ENCODE peak calls at places on chromosomes 2 and 18, in six cellular contexts. M is GM12892, T is K562, L is HepG2, Z is H1, U is GM12878. K is an unnamed sample.

GRCh38 chr2:184560603-184561002 is 37.7 kb upstream of the ZNF804A start:
- DNase-seq in L (no peak), M (no peak), U (no peak), Z (no peak), T (no peak), K (no peak)

GRCh38 chr18:23506393-23506792 is 3.1 kb downstream of the RMC1 start:
- DNase-seq in T (no peak), Z (no peak), U (no peak), M (no peak), L (no peak), K (no peak)

GRCh38 chr18:34153711-34154110 is 71.0 kb downstream of the NOL4 start:
- DNase-seq in L (peak), T (no peak), Z (no peak), U (peak), M (no peak), K (no peak)

GRCh38 chr2:184363213-184363612 is 235.1 kb upstream of the ZNF804A start:
- DNase-seq in L (peak), M (no peak), T (no peak), U (no peak), Z (no peak), K (no peak)

GRCh38 chr2:11553661-11554429 is 20.0 kb downstream of the GREB1 start:
- DNase-seq in L (no peak), T (no peak), M (no peak), U (no peak), Z (no peak), K (no peak)

GRCh38 chr2:109403841-109404201 is 209.9 kb downstream of the SEPTIN10 start:
- DNase-seq in Z (no peak), L (no peak), M (no peak), U (no peak), T (no peak), K (no peak)

GRCh38 chr2:65299246-65299645 is 71.6 kb downstream of the ACTR2 start:
- DNase-seq in M (no peak), U (no peak), Z (no peak), L (no peak), T (peak), K (no peak)

GRCh38 chr2:126275093-126275492 is 380.9 kb upstream of the GYPC start:
- DNase-seq in L (no peak), U (no peak), M (no peak), T (no peak), Z (no peak), K (no peak)

GRCh38 chr18:70289351-70290330 is 796 bp downstream of the SOCS6 start:
- DNase-seq in T (peak), M (peak), Z (no peak), L (no peak), U (no peak), K (peak)

GRCh38 chr2:112480540-112481049 is 1.4 kb upstream of the TTL start:
- DNase-seq in M (peak), T (peak), U (no peak), Z (no peak), L (peak), K (peak)

GRCh38 chr2:233829193-233830110 is 24.9 kb downstream of the HJURP start:
- DNase-seq in T (no peak), U (no peak), L (no peak), Z (no peak), M (no peak), K (no peak)

GRCh38 chr18:37235583-37235982 is 330.0 kb downstream of the CELF4 start:
- DNase-seq in Z (no peak), M (no peak), L (no peak), T (no peak), U (no peak), K (no peak)

GRCh38 chr2:65040414-65041261 is 15.6 kb upstream of the CEP68 start:
- DNase-seq in L (peak), U (no peak), Z (no peak), T (peak), M (peak), K (peak)

GRCh38 chr18:8893628-8894231 is 188.4 kb downstream of the MTCL1 start:
- DNase-seq in M (no peak), L (no peak), Z (no peak), T (no peak), U (no peak), K (no peak)

GRCh38 chr18:9905401-9905922 is 8.4 kb upstream of the VAPA start:
- DNase-seq in M (no peak), L (peak), Z (no peak), T (peak), U (no peak), K (no peak)

GRCh38 chr2:44126106-44126797 is 42.4 kb upstream of the PPM1B start:
- DNase-seq in Z (no peak), M (no peak), L (no peak), T (no peak), U (no peak), K (no peak)

GRCh38 chr2:128797533-128797932 is 478.9 kb upstream of the HS6ST1 start:
- DNase-seq in M (no peak), Z (no peak), T (no peak), L (no peak), U (no peak), K (no peak)

DNA sequence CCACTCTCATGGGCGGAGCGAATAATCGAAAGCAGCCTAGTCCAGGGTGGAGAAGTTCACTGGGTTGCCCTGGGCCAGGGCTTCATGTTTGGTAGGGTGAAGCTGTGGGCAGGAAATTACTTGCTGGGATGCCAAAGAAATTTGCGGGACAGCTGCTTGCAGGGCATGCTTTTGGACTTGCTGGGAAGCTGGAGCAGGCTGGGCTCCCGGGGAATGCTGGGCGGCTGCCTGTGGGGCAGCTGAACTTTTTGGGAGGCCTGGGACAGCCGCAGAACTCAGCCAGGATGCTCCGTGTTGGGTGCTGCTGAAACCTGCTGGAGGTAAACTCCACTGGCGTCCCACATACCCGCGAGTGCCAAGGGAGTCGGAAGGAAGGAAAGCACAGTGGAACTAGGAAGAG is 31.9 kb downstream of the ASB1 start:
- DNase-seq in T (no peak), U (no peak), L (no peak), Z (no peak), M (no peak), K (no peak)
- TF ChIP-seq POLR2A in T (no peak), U (no peak), L (no peak), Z (no peak), M (no peak), K (no peak)

DNA sequence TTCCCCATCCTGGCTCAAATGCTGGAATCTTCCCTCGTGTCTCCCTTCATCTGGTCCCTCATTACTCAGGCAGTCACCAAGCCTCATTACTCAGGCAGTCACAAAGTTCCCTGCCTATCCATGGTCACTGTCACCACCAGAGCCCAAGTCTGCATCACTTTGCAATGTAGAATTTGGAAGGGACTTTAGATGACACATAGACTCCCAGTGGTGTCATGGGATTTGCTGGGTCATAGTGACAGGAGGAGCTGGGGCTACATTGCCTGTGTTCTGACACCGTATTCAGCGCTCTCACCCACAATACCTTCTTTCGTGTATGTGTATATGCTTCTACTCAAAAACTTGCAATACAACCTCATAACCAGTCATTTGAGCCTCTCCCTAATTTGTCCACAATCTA is 2.1 kb upstream of the EMILIN1 start:
- DNase-seq in T (peak), U (no peak), M (no peak), Z (no peak), L (no peak), K (no peak)
- TF ChIP-seq TAF1 in T (no peak), U (no peak), M (no peak), Z (no peak), L (no peak), K (no peak)

GRCh38 chr18:61893971-61894750 is 1.4 kb upstream of the RNF152 start:
- DNase-seq in T (peak), M (peak), U (no peak), L (peak), Z (peak), K (peak)
- TF ChIP-seq POLR2A in T (no peak), M (no peak), U (no peak), L (no peak), Z (no peak), K (no peak)

GRCh38 chr18:79772108-79772864 is 25.5 kb upstream of the KCNG2 start:
- DNase-seq in Z (no peak), U (no peak), L (no peak), T (no peak), M (no peak), K (no peak)

GRCh38 chr18:79771446-79772107 is 26.2 kb upstream of the KCNG2 start:
- DNase-seq in L (no peak), Z (no peak), U (no peak), M (no peak), T (no peak), K (no peak)

GRCh38 chr18:79774111-79774510 is 23.6 kb upstream of the KCNG2 start:
- DNase-seq in U (no peak), T (no peak), Z (no peak), M (no peak), L (no peak), K (no peak)

GRCh38 chr18:79770826-79771225 is 26.9 kb upstream of the KCNG2 start:
- DNase-seq in M (no peak), L (no peak), U (no peak), T (no peak), Z (no peak), K (no peak)

GRCh38 chr18:79772865-79773696 is 24.7 kb upstream of the KCNG2 start:
- DNase-seq in Z (no peak), L (no peak), M (no peak), T (no peak), U (no peak), K (no peak)
- TF ChIP-seq TAF1 in Z (no peak), L (no peak), M (no peak), T (no peak), U (no peak), K (no peak)

GRCh38 chr2:178109813-178110212 is 2.4 kb upstream of the RBM45 start:
- DNase-seq in L (peak), Z (no peak), M (no peak), T (peak), U (no peak), K (peak)

GRCh38 chr2:178114462-178114861 is 2.2 kb downstream of the RBM45 start:
- DNase-seq in M (no peak), L (no peak), U (no peak), T (no peak), Z (no peak), K (no peak)

GRCh38 chr2:178111743-178112142 is 494 bp upstream of the RBM45 start:
- DNase-seq in L (no peak), M (no peak), U (no peak), T (no peak), Z (no peak), K (no peak)

GRCh38 chr2:178110681-178111080 is 1.6 kb upstream of the RBM45 start:
- DNase-seq in M (no peak), T (no peak), Z (no peak), L (no peak), U (no peak), K (no peak)

DNA sequence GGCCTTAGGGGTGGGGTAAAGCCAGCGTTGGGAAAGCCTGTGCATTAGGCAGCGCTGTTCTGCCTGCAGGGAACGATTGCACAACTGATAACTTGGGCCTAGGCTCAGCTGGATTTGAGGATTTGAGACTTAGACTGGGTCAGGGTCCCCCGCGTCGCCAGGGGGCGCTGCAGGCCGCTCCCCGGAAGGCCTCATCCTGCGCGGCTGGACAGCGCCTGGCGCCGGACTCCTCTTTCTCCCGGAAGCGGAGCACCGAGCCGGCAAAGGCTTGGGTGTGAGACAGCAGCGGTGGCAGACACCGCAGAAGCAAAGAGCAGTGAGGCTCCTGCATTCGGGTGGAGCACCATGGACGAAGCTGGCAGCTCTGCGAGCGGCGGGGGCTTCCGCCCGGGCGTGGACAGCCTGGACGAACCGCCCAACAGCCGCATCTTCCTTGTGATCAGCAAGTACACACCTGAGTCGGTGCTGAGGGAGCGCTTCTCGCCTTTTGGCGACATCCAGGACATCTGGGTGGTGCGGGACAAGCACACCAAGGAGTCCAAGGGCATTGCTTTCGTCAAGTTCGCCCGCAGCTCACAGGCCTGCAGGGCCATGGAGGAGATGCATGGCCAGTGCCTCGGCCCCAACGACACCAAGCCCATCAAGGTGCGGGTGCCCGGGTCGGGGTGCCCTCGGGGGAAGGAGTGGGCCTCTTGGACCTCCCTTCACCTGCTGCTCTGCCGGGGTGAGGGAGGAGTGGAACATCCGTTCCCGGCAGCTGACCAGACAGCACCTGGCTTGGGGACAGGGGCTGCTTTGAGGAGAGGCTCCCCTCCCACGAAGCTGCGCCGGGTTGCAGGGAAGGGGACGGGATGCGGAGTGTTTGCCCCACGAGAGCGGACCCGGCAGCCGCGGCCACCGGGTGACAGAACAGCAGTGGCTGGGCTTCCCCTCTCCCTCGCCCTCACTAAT is at the start of gene RBM45:
- DNase-seq in L (peak), U (peak), M (peak), T (peak), Z (peak), K (peak)
- TF ChIP-seq POLR2A in L (peak), U (peak), M (peak), T (peak), Z (peak), K (peak)

DNA sequence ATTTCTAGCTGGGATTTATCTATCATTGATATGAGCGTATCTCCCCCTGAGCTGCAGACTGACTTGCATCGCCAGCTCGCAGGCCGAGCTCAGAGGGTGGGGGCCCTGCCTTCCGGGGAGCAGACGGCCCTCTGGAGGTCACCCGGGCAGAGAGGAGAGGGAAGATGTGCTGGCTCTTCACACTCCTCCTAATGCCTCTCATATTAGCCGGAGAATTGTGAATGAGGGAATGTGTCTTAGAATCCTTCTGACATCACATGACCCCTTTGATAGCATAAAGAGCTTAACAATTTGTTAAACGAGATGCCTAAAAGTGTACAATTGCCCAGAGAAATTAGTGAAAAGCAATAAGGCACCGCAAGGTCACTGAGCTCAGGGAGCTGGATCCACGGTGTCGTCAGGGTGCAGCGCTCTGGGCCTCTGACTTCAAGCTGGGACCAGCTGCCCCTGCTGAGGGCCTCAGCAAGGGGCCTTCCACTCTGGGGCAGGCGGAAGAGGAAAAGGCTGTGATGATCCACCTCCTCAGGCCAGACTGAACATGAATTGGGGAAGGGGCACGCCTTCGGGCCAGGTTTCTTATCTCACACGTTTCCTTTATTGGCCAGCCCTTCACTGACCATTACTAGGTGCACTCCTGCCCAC is 48.7 kb downstream of the SMIM21 start:
- DNase-seq in Z (no peak), T (no peak), U (no peak), L (no peak), M (no peak), K (no peak)
- TF ChIP-seq TAF1 in Z (no peak), T (no peak), U (no peak), L (no peak), M (no peak), K (no peak)

GRCh38 chr2:106193977-106194778 is at the start of gene UXS1:
- DNase-seq in Z (peak), M (peak), U (peak), L (peak), T (peak), K (peak)
- TF ChIP-seq POLR2A in Z (peak), M (peak), U (peak), L (peak), T (peak), K (peak)

K was measured in GM12891.